ENCODE peak calls at places on chromosomes 7 and 10, in nine cellular contexts. B is RKO; A is fibroblast of the aortic adventitia; F is activated T-cell treated with anti-CD3 and anti-CD28 coated beads, Interleukin-2, amount 50 U/mL, for 72 hours; N is HFF-Myc; X is adrenal gland; K is CD8-positive, alpha-beta T cell; D is stromal cell of bone marrow; P is GDM1. O is an unnamed sample.
A peak's percentile ranks its signal among the peaks of the same experiment; 100 is the strongest.

GRCh38 chr7:142301923-142302550 is 44.2 kb upstream of the PRSS58 start:
- DNase-seq in B (peak; percentile 65), A (peak; percentile 16), F (no peak), N (no peak), X (no peak), K (no peak), D (no peak), P (no peak), O (peak; percentile 72)

GRCh38 chr7:130896898-130897514 is 163.0 kb upstream of the KLF14 start:
- DNase-seq in B (peak; percentile 93), A (peak; percentile 86), F (peak; percentile 78), N (no peak), X (peak; percentile 86), K (peak; percentile 51), D (peak; percentile 59), P (peak; percentile 58), O (peak; percentile 94)

GRCh38 chr7:99786726-99787300 is 2.8 kb upstream of the CYP3A4 start:
- DNase-seq in B (no peak), A (no peak), F (no peak), N (peak; percentile 4), X (no peak), K (no peak), D (no peak), P (no peak), O (no peak)

GRCh38 chr7:11212816-11213215 is 239.1 kb downstream of the PHF14 start:
- DNase-seq in B (no peak), A (no peak), F (no peak), N (no peak), X (no peak), K (no peak), D (no peak), P (no peak), O (peak; percentile 56)

GRCh38 chr7:3780525-3780924 is 479.5 kb downstream of the SDK1 start:
- DNase-seq in B (no peak), A (no peak), F (no peak), N (no peak), X (no peak), K (no peak), D (no peak), P (no peak), O (no peak)

GRCh38 chr7:12715372-12716133 is 28.1 kb downstream of the ARL4A start:
- DNase-seq in B (no peak), A (peak; percentile 97), F (peak; percentile 41), N (peak; percentile 79), X (peak; percentile 72), K (no peak), D (peak; percentile 81), P (peak; percentile 79), O (peak; percentile 87)

GRCh38 chr7:154794147-154794780 is 208.7 kb downstream of the PAXIP1 start:
- DNase-seq in B (no peak), A (no peak), F (peak; percentile 11), N (no peak), X (peak; percentile 41), K (no peak), D (no peak), P (no peak), O (no peak)

GRCh38 chr10:103687718-103688117 is 167.7 kb downstream of the SH3PXD2A start:
- DNase-seq in B (no peak), A (no peak), F (no peak), N (no peak), X (no peak), K (no peak), D (no peak), P (no peak), O (no peak)

GRCh38 chr10:80596391-80597257 is 58.9 kb downstream of the SH2D4B start:
- DNase-seq in B (peak; percentile 64), A (peak; percentile 29), F (peak; percentile 30), N (no peak), X (peak; percentile 34), K (no peak), D (peak; percentile 6), P (peak; percentile 29), O (peak; percentile 70)